ENCODE peak calls at places on chromosomes 3 and 15, in four cellular contexts. One of them, this sample, is unnamed.

GRCh38 chr3:49614936-49615335 is 59.2 kb upstream of the APEH start:
- DNase-seq in A549: no peak
- DNase-seq in NCI-H345: no peak
- DNase-seq in NCI-H1417: no peak
- DNase-seq in this sample: no peak

GRCh38 chr15:25811481-25811906 is 51.6 kb downstream of the ATP10A start:
- DNase-seq in NCI-H345: no peak
- DNase-seq in NCI-H1417: no peak
- DNase-seq in A549: no peak
- DNase-seq in this sample: no peak

GRCh38 chr3:131708216-131708615 is 205.4 kb upstream of the MRPL3 start:
- DNase-seq in A549: no peak
- DNase-seq in NCI-H345: no peak
- DNase-seq in NCI-H1417: no peak
- DNase-seq in this sample: no peak

GRCh38 chr15:77187751-77188464 is 117.0 kb upstream of the TSPAN3 start:
- DNase-seq in NCI-H1417: no peak
- DNase-seq in A549: no peak
- DNase-seq in NCI-H345: no peak
- DNase-seq in this sample: no peak

GRCh38 chr3:24502690-24503089 is 8.0 kb upstream of the THRB start:
- DNase-seq in A549: no peak
- DNase-seq in NCI-H345: no peak
- DNase-seq in NCI-H1417: no peak
- DNase-seq in this sample: no peak

GRCh38 chr3:13164893-13165492 is 91.8 kb upstream of the IQSEC1 start:
- DNase-seq in A549: no peak
- DNase-seq in NCI-H345: no peak
- DNase-seq in NCI-H1417: no peak
- DNase-seq in this sample: no peak

GRCh38 chr3:171854649-171855305 is 11.6 kb downstream of the TMEM212 start:
- DNase-seq in NCI-H1417: no peak
- DNase-seq in NCI-H345: no peak
- DNase-seq in A549: no peak
- DNase-seq in this sample: no peak

GRCh38 chr15:101004500-101004899 is 85.3 kb downstream of the LRRK1 start:
- DNase-seq in NCI-H1417: no peak
- DNase-seq in NCI-H345: no peak
- DNase-seq in A549: no peak
- DNase-seq in this sample: no peak

GRCh38 chr3:114551770-114552526 is 258.1 kb downstream of the TIGIT start:
- DNase-seq in A549: peak
- DNase-seq in NCI-H345: no peak
- DNase-seq in NCI-H1417: no peak
- DNase-seq in this sample: no peak

GRCh38 chr3:73229036-73229435 is 167.6 kb downstream of the EBLN2 start:
- DNase-seq in A549: no peak
- DNase-seq in NCI-H1417: no peak
- DNase-seq in NCI-H345: no peak
- DNase-seq in this sample: no peak

GRCh38 chr3:13574083-13574797 is 25.3 kb downstream of the FBLN2 start:
- DNase-seq in NCI-H1417: no peak
- DNase-seq in A549: no peak
- DNase-seq in NCI-H345: no peak
- DNase-seq in this sample: no peak

GRCh38 chr3:138282836-138283235 is 46.8 kb downstream of the NME9 start:
- DNase-seq in A549: no peak
- DNase-seq in NCI-H1417: no peak
- DNase-seq in NCI-H345: no peak
- DNase-seq in this sample: no peak

GRCh38 chr3:32303051-32303786 is 64.7 kb downstream of the CMTM8 start:
- DNase-seq in A549: no peak
- DNase-seq in NCI-H345: no peak
- DNase-seq in NCI-H1417: no peak
- DNase-seq in this sample: no peak

GRCh38 chr15:92158426-92158825 is 235.3 kb upstream of the ST8SIA2 start:
- DNase-seq in NCI-H1417: no peak
- DNase-seq in NCI-H345: peak
- DNase-seq in A549: peak
- DNase-seq in this sample: no peak

GRCh38 chr3:49703443-49703927 is 14.1 kb downstream of the RNF123 start:
- DNase-seq in A549: peak
- DNase-seq in NCI-H345: peak
- DNase-seq in NCI-H1417: peak
- DNase-seq in this sample: peak

GRCh38 chr15:82570721-82571519 is 30.7 kb upstream of the RPS17 start:
- DNase-seq in NCI-H345: no peak
- DNase-seq in A549: no peak
- DNase-seq in NCI-H1417: no peak
- DNase-seq in this sample: peak

GRCh38 chr15:73368301-73369072 is at the start of gene HCN4:
- DNase-seq in NCI-H345: peak
- DNase-seq in NCI-H1417: peak
- DNase-seq in A549: peak
- DNase-seq in this sample: no peak

GRCh38 chr3:24229468-24230263 is 265.0 kb downstream of the THRB start:
- DNase-seq in NCI-H1417: no peak
- DNase-seq in NCI-H345: no peak
- DNase-seq in A549: no peak
- DNase-seq in this sample: no peak

GRCh38 chr15:58212909-58213526 is 74.8 kb downstream of the AQP9 start:
- DNase-seq in NCI-H1417: peak
- DNase-seq in A549: peak
- DNase-seq in NCI-H345: peak
- DNase-seq in this sample: peak

GRCh38 chr3:14289590-14290453 is 111.2 kb downstream of the LSM3 start:
- DNase-seq in A549: peak
- DNase-seq in NCI-H1417: no peak
- DNase-seq in NCI-H345: peak
- DNase-seq in this sample: peak

GRCh38 chr3:101414121-101414520 is 93.7 kb upstream of the IMPG2 start:
- DNase-seq in NCI-H345: peak
- DNase-seq in NCI-H1417: no peak
- DNase-seq in A549: no peak
- DNase-seq in this sample: no peak

GRCh38 chr3:152039887-152040286 is 166.4 kb downstream of the SUCNR1 start:
- DNase-seq in NCI-H345: no peak
- DNase-seq in NCI-H1417: no peak
- DNase-seq in A549: no peak
- DNase-seq in this sample: no peak

GRCh38 chr15:39411102-39411989 is 169.5 kb upstream of the THBS1 start:
- DNase-seq in NCI-H345: no peak
- DNase-seq in A549: no peak
- DNase-seq in NCI-H1417: no peak
- DNase-seq in this sample: no peak

This sample was measured in NCI-H1694 treated with DMSO at 0.1 percent for 48 hours.